ENCODE peak calls at places on chromosomes 2 and 18, in eight cellular contexts. One of them, this sample, is unnamed.

GRCh38 chr2:43129676-43130547 is 96.5 kb downstream of the ZFP36L2 start:
- DNase-seq in fibroblast of mammary gland: peak; percentile 41
- DNase-seq in dorsolateral prefrontal cortex: no peak
- DNase-seq in choroid plexus epithelial cell: no peak
- DNase-seq in AG04449: no peak
- DNase-seq in spleen: peak; percentile 90
- DNase-seq in transverse colon: peak; percentile 60
- DNase-seq in GM12864: no peak
- DNase-seq in this sample: no peak

GRCh38 chr2:17879137-17879912 is 858 bp downstream of the KCNS3 start:
- DNase-seq in fibroblast of mammary gland: peak; percentile 46
- DNase-seq in dorsolateral prefrontal cortex: peak; percentile 61
- DNase-seq in choroid plexus epithelial cell: peak; percentile 35
- DNase-seq in AG04449: no peak
- DNase-seq in spleen: no peak
- DNase-seq in transverse colon: peak; percentile 87
- DNase-seq in GM12864: no peak
- DNase-seq in this sample: no peak

GRCh38 chr18:55189972-55190371 is 230.7 kb upstream of the CCDC68 start:
- DNase-seq in fibroblast of mammary gland: no peak
- DNase-seq in dorsolateral prefrontal cortex: no peak
- DNase-seq in choroid plexus epithelial cell: no peak
- DNase-seq in AG04449: no peak
- DNase-seq in spleen: no peak
- DNase-seq in transverse colon: no peak
- DNase-seq in GM12864: no peak
- DNase-seq in this sample: no peak

GRCh38 chr2:47654790-47655562 is 128.0 kb upstream of the MSH6 start:
- DNase-seq in fibroblast of mammary gland: no peak
- DNase-seq in dorsolateral prefrontal cortex: no peak
- DNase-seq in choroid plexus epithelial cell: no peak
- DNase-seq in AG04449: no peak
- DNase-seq in spleen: no peak
- DNase-seq in transverse colon: peak; percentile 24
- DNase-seq in GM12864: peak; percentile 80
- DNase-seq in this sample: no peak

GRCh38 chr2:219570194-219570923 is 980 bp downstream of the OBSL1 start:
- DNase-seq in fibroblast of mammary gland: peak; percentile 14
- DNase-seq in dorsolateral prefrontal cortex: no peak
- DNase-seq in choroid plexus epithelial cell: no peak
- DNase-seq in AG04449: no peak
- DNase-seq in spleen: no peak
- DNase-seq in transverse colon: peak; percentile 23
- DNase-seq in GM12864: no peak
- DNase-seq in this sample: no peak

GRCh38 chr2:96203130-96204028 is 5.2 kb downstream of the STARD7 start:
- DNase-seq in fibroblast of mammary gland: no peak
- DNase-seq in dorsolateral prefrontal cortex: no peak
- DNase-seq in choroid plexus epithelial cell: no peak
- DNase-seq in AG04449: no peak
- DNase-seq in spleen: no peak
- DNase-seq in transverse colon: no peak
- DNase-seq in GM12864: no peak
- DNase-seq in this sample: no peak

GRCh38 chr2:237486334-237486818 is 675 bp upstream of the MLPH start:
- DNase-seq in fibroblast of mammary gland: peak; percentile 44
- DNase-seq in dorsolateral prefrontal cortex: no peak
- DNase-seq in choroid plexus epithelial cell: no peak
- DNase-seq in AG04449: no peak
- DNase-seq in spleen: peak; percentile 56
- DNase-seq in transverse colon: no peak
- DNase-seq in GM12864: no peak
- DNase-seq in this sample: no peak

GRCh38 chr2:3575534-3576324 is 669 bp downstream of the RPS7 start:
- DNase-seq in fibroblast of mammary gland: no peak
- DNase-seq in dorsolateral prefrontal cortex: no peak
- DNase-seq in choroid plexus epithelial cell: peak; percentile 29
- DNase-seq in AG04449: no peak
- DNase-seq in spleen: no peak
- DNase-seq in transverse colon: no peak
- DNase-seq in GM12864: no peak
- DNase-seq in this sample: no peak

GRCh38 chr2:877747-878146 is 72.9 kb upstream of the SNTG2 start:
- DNase-seq in fibroblast of mammary gland: no peak
- DNase-seq in dorsolateral prefrontal cortex: no peak
- DNase-seq in choroid plexus epithelial cell: no peak
- DNase-seq in AG04449: no peak
- DNase-seq in spleen: no peak
- DNase-seq in transverse colon: no peak
- DNase-seq in GM12864: no peak
- DNase-seq in this sample: no peak

GRCh38 chr18:62170857-62171256 is 16.0 kb downstream of the PIGN start:
- DNase-seq in fibroblast of mammary gland: no peak
- DNase-seq in dorsolateral prefrontal cortex: no peak
- DNase-seq in choroid plexus epithelial cell: no peak
- DNase-seq in AG04449: no peak
- DNase-seq in spleen: no peak
- DNase-seq in transverse colon: no peak
- DNase-seq in GM12864: no peak
- DNase-seq in this sample: no peak

GRCh38 chr2:101829018-101829396 is 131.5 kb downstream of the MAP4K4 start:
- DNase-seq in fibroblast of mammary gland: peak; percentile 33
- DNase-seq in dorsolateral prefrontal cortex: no peak
- DNase-seq in choroid plexus epithelial cell: peak; percentile 60
- DNase-seq in AG04449: no peak
- DNase-seq in spleen: no peak
- DNase-seq in transverse colon: no peak
- DNase-seq in GM12864: no peak
- DNase-seq in this sample: no peak

GRCh38 chr2:66665124-66665984 is 230.4 kb downstream of the MEIS1 start:
- DNase-seq in fibroblast of mammary gland: peak; percentile 43
- DNase-seq in dorsolateral prefrontal cortex: no peak
- DNase-seq in choroid plexus epithelial cell: peak; percentile 41
- DNase-seq in AG04449: no peak
- DNase-seq in spleen: no peak
- DNase-seq in transverse colon: no peak
- DNase-seq in GM12864: no peak
- DNase-seq in this sample: no peak

GRCh38 chr2:188676012-188676405 is 298.2 kb upstream of the COL3A1 start:
- DNase-seq in fibroblast of mammary gland: peak; percentile 75
- DNase-seq in dorsolateral prefrontal cortex: no peak
- DNase-seq in choroid plexus epithelial cell: peak; percentile 91
- DNase-seq in AG04449: no peak
- DNase-seq in spleen: no peak
- DNase-seq in transverse colon: no peak
- DNase-seq in GM12864: no peak
- DNase-seq in this sample: no peak

GRCh38 chr18:3177902-3178687 is 41.7 kb downstream of the MYOM1 start:
- DNase-seq in fibroblast of mammary gland: no peak
- DNase-seq in dorsolateral prefrontal cortex: peak; percentile 43
- DNase-seq in choroid plexus epithelial cell: no peak
- DNase-seq in AG04449: no peak
- DNase-seq in spleen: peak; percentile 85
- DNase-seq in transverse colon: peak; percentile 63
- DNase-seq in GM12864: peak; percentile 97
- DNase-seq in this sample: no peak

GRCh38 chr2:182999348-183000028 is 38.8 kb downstream of the NCKAP1 start:
- DNase-seq in fibroblast of mammary gland: no peak
- DNase-seq in dorsolateral prefrontal cortex: no peak
- DNase-seq in choroid plexus epithelial cell: no peak
- DNase-seq in AG04449: no peak
- DNase-seq in spleen: no peak
- DNase-seq in transverse colon: no peak
- DNase-seq in GM12864: no peak
- DNase-seq in this sample: no peak

GRCh38 chr2:197883354-197884032 is 79.1 kb downstream of the PLCL1 start:
- DNase-seq in fibroblast of mammary gland: peak; percentile 75
- DNase-seq in dorsolateral prefrontal cortex: no peak
- DNase-seq in choroid plexus epithelial cell: no peak
- DNase-seq in AG04449: peak; percentile 51
- DNase-seq in spleen: no peak
- DNase-seq in transverse colon: no peak
- DNase-seq in GM12864: no peak
- DNase-seq in this sample: no peak

GRCh38 chr18:11392292-11392691 is 217.1 kb upstream of the SLC35G4 start:
- DNase-seq in fibroblast of mammary gland: no peak
- DNase-seq in dorsolateral prefrontal cortex: no peak
- DNase-seq in choroid plexus epithelial cell: peak; percentile 30
- DNase-seq in AG04449: no peak
- DNase-seq in spleen: no peak
- DNase-seq in transverse colon: no peak
- DNase-seq in GM12864: no peak
- DNase-seq in this sample: no peak

GRCh38 chr2:216691210-216691741 is 4.1 kb downstream of the IGFBP5 start:
- DNase-seq in fibroblast of mammary gland: peak; percentile 28
- DNase-seq in dorsolateral prefrontal cortex: peak; percentile 79
- DNase-seq in choroid plexus epithelial cell: peak; percentile 90
- DNase-seq in AG04449: no peak
- DNase-seq in spleen: no peak
- DNase-seq in transverse colon: peak; percentile 65
- DNase-seq in GM12864: no peak
- DNase-seq in this sample: no peak

GRCh38 chr2:54724150-54724559 is 693 bp downstream of the EML6 start:
- DNase-seq in fibroblast of mammary gland: no peak
- DNase-seq in dorsolateral prefrontal cortex: no peak
- DNase-seq in choroid plexus epithelial cell: no peak
- DNase-seq in AG04449: no peak
- DNase-seq in spleen: no peak
- DNase-seq in transverse colon: no peak
- DNase-seq in GM12864: no peak
- DNase-seq in this sample: no peak

GRCh38 chr2:37005118-37005868 is 39.0 kb upstream of the STRN start:
- DNase-seq in fibroblast of mammary gland: peak; percentile 45
- DNase-seq in dorsolateral prefrontal cortex: no peak
- DNase-seq in choroid plexus epithelial cell: peak; percentile 47
- DNase-seq in AG04449: no peak
- DNase-seq in spleen: no peak
- DNase-seq in transverse colon: peak; percentile 21
- DNase-seq in GM12864: peak; percentile 35
- DNase-seq in this sample: no peak

GRCh38 chr2:113098532-113098931 is 28.9 kb upstream of the IL1RN start:
- DNase-seq in fibroblast of mammary gland: no peak
- DNase-seq in dorsolateral prefrontal cortex: no peak
- DNase-seq in choroid plexus epithelial cell: no peak
- DNase-seq in AG04449: no peak
- DNase-seq in spleen: no peak
- DNase-seq in transverse colon: no peak
- DNase-seq in GM12864: no peak
- DNase-seq in this sample: no peak
- H3K4me3 ChIP-seq in fibroblast of mammary gland: no peak overlapping the region
- H3K4me3 ChIP-seq in dorsolateral prefrontal cortex: no peak overlapping the region
- H3K4me3 ChIP-seq in choroid plexus epithelial cell: no peak overlapping the region
- H3K4me3 ChIP-seq in AG04449: no peak overlapping the region
- H3K4me3 ChIP-seq in spleen: no peak overlapping the region
- H3K4me3 ChIP-seq in transverse colon: no peak overlapping the region
- H3K4me3 ChIP-seq in GM12864: no peak overlapping the region
- H3K4me3 ChIP-seq in this sample: no peak overlapping the region

DNA sequence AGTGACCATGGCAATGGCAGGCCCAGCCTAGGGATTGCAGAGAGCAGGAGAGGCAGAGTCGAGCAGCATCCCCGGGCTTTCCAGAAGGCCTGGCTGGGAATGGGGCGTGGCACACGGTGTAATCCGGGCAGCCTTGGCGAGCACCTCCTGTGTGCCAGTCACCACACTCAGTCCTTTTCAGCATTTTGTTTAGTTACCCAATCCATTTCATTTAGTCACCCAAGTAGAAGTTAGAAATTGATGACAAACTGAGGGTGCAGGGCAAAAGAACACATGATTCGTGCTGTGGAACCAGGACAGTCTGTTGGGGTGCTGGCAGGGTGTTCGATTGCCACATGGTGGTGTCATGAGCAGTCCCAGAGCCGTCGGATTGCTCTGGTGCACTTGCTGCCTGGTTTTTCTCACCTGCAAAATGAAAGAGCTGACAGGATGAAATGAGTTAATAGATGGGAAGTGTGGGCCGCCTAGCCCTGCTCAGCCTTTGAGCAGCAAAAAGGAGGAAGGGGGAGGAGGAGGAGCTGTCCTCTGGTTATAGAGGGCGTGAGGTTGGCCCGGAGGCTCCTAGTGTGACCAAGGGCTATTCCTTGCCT is 299.4 kb downstream of the AGAP1 start:
- DNase-seq in fibroblast of mammary gland: peak; percentile 28
- DNase-seq in dorsolateral prefrontal cortex: no peak
- DNase-seq in choroid plexus epithelial cell: peak; percentile 33
- DNase-seq in AG04449: no peak
- DNase-seq in spleen: peak; percentile 64
- DNase-seq in transverse colon: no peak
- DNase-seq in GM12864: no peak
- DNase-seq in this sample: no peak
- TF ChIP-seq CTCF in fibroblast of mammary gland: peak; percentile 19
- TF ChIP-seq CTCF in dorsolateral prefrontal cortex: no peak
- TF ChIP-seq CTCF in choroid plexus epithelial cell: peak; percentile 62
- TF ChIP-seq CTCF in AG04449: peak; percentile 44
- TF ChIP-seq CTCF in spleen: no peak
- TF ChIP-seq CTCF in transverse colon: no peak
- TF ChIP-seq CTCF in GM12864: peak; percentile 57
- TF ChIP-seq CTCF in this sample: peak; percentile 33

GRCh38 chr2:28809927-28810326 is 707 bp upstream of the SPDYA start:
- DNase-seq in fibroblast of mammary gland: no peak
- DNase-seq in dorsolateral prefrontal cortex: no peak
- DNase-seq in choroid plexus epithelial cell: no peak
- DNase-seq in AG04449: no peak
- DNase-seq in spleen: no peak
- DNase-seq in transverse colon: no peak
- DNase-seq in GM12864: no peak
- DNase-seq in this sample: no peak
- H3K4me3 ChIP-seq in fibroblast of mammary gland: peak overlapping the region; percentile 53
- H3K4me3 ChIP-seq in dorsolateral prefrontal cortex: peak overlapping the region; percentile 54
- H3K4me3 ChIP-seq in choroid plexus epithelial cell: no peak overlapping the region
- H3K4me3 ChIP-seq in AG04449: peak overlapping the region; percentile 65
- H3K4me3 ChIP-seq in spleen: peak overlapping the region; percentile 53
- H3K4me3 ChIP-seq in transverse colon: peak overlapping the region; percentile 43
- H3K4me3 ChIP-seq in GM12864: no peak overlapping the region
- H3K4me3 ChIP-seq in this sample: peak overlapping the region; percentile 60

GRCh38 chr2:118970396-118971135 is 28.6 kb downstream of the MARCO start:
- DNase-seq in fibroblast of mammary gland: no peak
- DNase-seq in dorsolateral prefrontal cortex: no peak
- DNase-seq in choroid plexus epithelial cell: no peak
- DNase-seq in AG04449: no peak
- DNase-seq in spleen: no peak
- DNase-seq in transverse colon: no peak
- DNase-seq in GM12864: no peak
- DNase-seq in this sample: no peak

GRCh38 chr2:118973542-118973951 is 31.6 kb downstream of the MARCO start:
- DNase-seq in fibroblast of mammary gland: peak; percentile 87
- DNase-seq in dorsolateral prefrontal cortex: no peak
- DNase-seq in choroid plexus epithelial cell: no peak
- DNase-seq in AG04449: no peak
- DNase-seq in spleen: no peak
- DNase-seq in transverse colon: no peak
- DNase-seq in GM12864: no peak
- DNase-seq in this sample: peak; percentile 13

GRCh38 chr2:118969025-118969733 is 27.2 kb downstream of the MARCO start:
- DNase-seq in fibroblast of mammary gland: peak; percentile 56
- DNase-seq in dorsolateral prefrontal cortex: no peak
- DNase-seq in choroid plexus epithelial cell: no peak
- DNase-seq in AG04449: no peak
- DNase-seq in spleen: no peak
- DNase-seq in transverse colon: no peak
- DNase-seq in GM12864: no peak
- DNase-seq in this sample: no peak

GRCh38 chr2:118969734-118970395 is 27.9 kb downstream of the MARCO start:
- DNase-seq in fibroblast of mammary gland: no peak
- DNase-seq in dorsolateral prefrontal cortex: no peak
- DNase-seq in choroid plexus epithelial cell: no peak
- DNase-seq in AG04449: no peak
- DNase-seq in spleen: no peak
- DNase-seq in transverse colon: no peak
- DNase-seq in GM12864: no peak
- DNase-seq in this sample: no peak

GRCh38 chr2:118971245-118972122 is 29.5 kb downstream of the MARCO start:
- DNase-seq in fibroblast of mammary gland: no peak
- DNase-seq in dorsolateral prefrontal cortex: no peak
- DNase-seq in choroid plexus epithelial cell: no peak
- DNase-seq in AG04449: no peak
- DNase-seq in spleen: no peak
- DNase-seq in transverse colon: no peak
- DNase-seq in GM12864: no peak
- DNase-seq in this sample: no peak
- TF ChIP-seq CTCF in fibroblast of mammary gland: no peak
- TF ChIP-seq CTCF in dorsolateral prefrontal cortex: no peak
- TF ChIP-seq CTCF in choroid plexus epithelial cell: no peak
- TF ChIP-seq CTCF in AG04449: no peak
- TF ChIP-seq CTCF in spleen: no peak
- TF ChIP-seq CTCF in transverse colon: no peak
- TF ChIP-seq CTCF in GM12864: no peak
- TF ChIP-seq CTCF in this sample: no peak

This sample was measured in AG09309.